ENCODE peak calls at places on chromosome 7, in six cellular contexts. P is uterus; H is posterior cingulate gyrus; Z is nephron progenitor cell; W is activated naive CD4-positive, alpha-beta T cell treated with Interleukin-2 at 50 U/mL for 16 hours; J is head of caudate nucleus. U is an unnamed sample.

GRCh38 chr7:131683536-131684125 is 127.2 kb upstream of the PODXL start:
- DNase-seq in P (no peak), H (no peak), Z (no peak), W (no peak), J (no peak), U (no peak)

GRCh38 chr7:35257251-35258124 is 3.6 kb upstream of the TBX20 start:
- DNase-seq in P (no peak), H (peak), Z (peak), W (no peak), J (no peak), U (no peak)

GRCh38 chr7:1176891-1177373 is 16.9 kb upstream of the ZFAND2A start:
- DNase-seq in P (no peak), H (peak), Z (peak), W (peak), J (peak), U (peak)

GRCh38 chr7:16130127-16131110 is 290.9 kb downstream of the CRPPA start:
- DNase-seq in P (no peak), H (no peak), Z (no peak), W (no peak), J (no peak), U (peak)

GRCh38 chr7:16559497-16560223 is 33.0 kb downstream of the LRRC72 start:
- DNase-seq in P (no peak), H (no peak), Z (no peak), W (no peak), J (no peak), U (no peak)

GRCh38 chr7:98294798-98295382 is 13.4 kb downstream of the BRI3 start:
- DNase-seq in P (no peak), H (peak), Z (peak), W (no peak), J (peak), U (peak)

GRCh38 chr7:100744605-100745004 is 11.2 kb downstream of the ZAN start:
- DNase-seq in P (no peak), H (no peak), Z (no peak), W (no peak), J (no peak), U (no peak)

GRCh38 chr7:27148776-27149641 is 1.4 kb upstream of the HOXA6 start:
- DNase-seq in P (peak), H (peak), Z (peak), W (no peak), J (no peak), U (peak)

GRCh38 chr7:75688200-75689136 is 50.3 kb downstream of the HIP1 start:
- DNase-seq in P (no peak), H (peak), Z (peak), W (no peak), J (peak), U (no peak)

GRCh38 chr7:41568135-41568534 is 134.8 kb downstream of the INHBA start:
- DNase-seq in P (no peak), H (no peak), Z (no peak), W (no peak), J (no peak), U (no peak)

GRCh38 chr7:17532861-17533404 is 234.5 kb downstream of the AHR start:
- DNase-seq in P (no peak), H (no peak), Z (no peak), W (no peak), J (no peak), U (peak)

GRCh38 chr7:130113887-130114286 is 43.6 kb downstream of the KLHDC10 start:
- DNase-seq in P (no peak), H (no peak), Z (no peak), W (no peak), J (no peak), U (no peak)

GRCh38 chr7:12212051-12212485 is 974 bp downstream of the TMEM106B start:
- DNase-seq in P (no peak), H (no peak), Z (peak), W (no peak), J (peak), U (peak)

GRCh38 chr7:107661865-107662379 is 1.3 kb downstream of the SLC26A4 start:
- DNase-seq in P (no peak), H (no peak), Z (no peak), W (no peak), J (no peak), U (no peak)

GRCh38 chr7:42091461-42092229 is 145.4 kb downstream of the GLI3 start:
- DNase-seq in P (no peak), H (no peak), Z (peak), W (no peak), J (no peak), U (no peak)

GRCh38 chr7:26008428-26008827 is 143.6 kb upstream of the NFE2L3 start:
- DNase-seq in P (no peak), H (no peak), Z (no peak), W (no peak), J (no peak), U (no peak)

GRCh38 chr7:27520828-27521790 is 141.6 kb downstream of the HIBADH start:
- DNase-seq in P (peak), H (no peak), Z (no peak), W (no peak), J (peak), U (no peak)

GRCh38 chr7:140033779-140034363 is 28.9 kb downstream of the PARP12 start:
- DNase-seq in P (no peak), H (no peak), Z (no peak), W (no peak), J (no peak), U (no peak)

GRCh38 chr7:39693812-39694211 is 70.4 kb downstream of the RALA start:
- DNase-seq in P (no peak), H (no peak), Z (no peak), W (no peak), J (no peak), U (no peak)

GRCh38 chr7:134905375-134905774 is 80.9 kb upstream of the AGBL3 start:
- DNase-seq in P (peak), H (peak), Z (no peak), W (no peak), J (no peak), U (peak)

GRCh38 chr7:116511552-116512523 is 12.3 kb downstream of the CAV2 start:
- DNase-seq in P (peak), H (no peak), Z (no peak), W (peak), J (peak), U (peak)

GRCh38 chr7:975702-976473 is 539 bp upstream of the COX19 start:
- DNase-seq in P (no peak), H (peak), Z (no peak), W (no peak), J (no peak), U (no peak)

GRCh38 chr7:19215421-19215820 is 70.2 kb upstream of the FERD3L start:
- DNase-seq in P (no peak), H (no peak), Z (no peak), W (no peak), J (no peak), U (peak)

GRCh38 chr7:27364344-27364758 is 121.7 kb downstream of the EVX1 start:
- DNase-seq in P (peak), H (peak), Z (no peak), W (no peak), J (peak), U (peak)

GRCh38 chr7:4830176-4830575 is 31.7 kb downstream of the PAPOLB start:
- DNase-seq in P (peak), H (peak), Z (peak), W (peak), J (peak), U (peak)

GRCh38 chr7:90274161-90274560 is 29.2 kb downstream of the CFAP69 start:
- DNase-seq in P (no peak), H (no peak), Z (no peak), W (no peak), J (no peak), U (no peak)

GRCh38 chr7:36015733-36016132 is 137.3 kb upstream of the EEPD1 start:
- DNase-seq in P (no peak), H (no peak), Z (no peak), W (no peak), J (no peak), U (peak)

GRCh38 chr7:148982596-148983219 is 45.6 kb downstream of the PDIA4 start:
- DNase-seq in P (no peak), H (peak), Z (peak), W (no peak), J (peak), U (peak)

GRCh38 chr7:86733783-86734182 is 90.1 kb downstream of the GRM3 start:
- DNase-seq in P (no peak), H (peak), Z (no peak), W (no peak), J (peak), U (peak)

GRCh38 chr7:17347426-17347825 is 49.0 kb downstream of the AHR start:
- DNase-seq in P (no peak), H (no peak), Z (no peak), W (no peak), J (no peak), U (no peak)

GRCh38 chr7:24970676-24971075 is 9.3 kb downstream of the OSBPL3 start:
- DNase-seq in P (no peak), H (no peak), Z (no peak), W (no peak), J (no peak), U (peak)

GRCh38 chr7:82375068-82375467 is 68.5 kb downstream of the CACNA2D1 start:
- DNase-seq in P (no peak), H (no peak), Z (no peak), W (no peak), J (no peak), U (no peak)

GRCh38 chr7:20236790-20237189 is 19.6 kb upstream of the MACC1 start:
- DNase-seq in P (no peak), H (no peak), Z (no peak), W (no peak), J (no peak), U (peak)

GRCh38 chr7:103063895-103064294 is 10.7 kb downstream of the FBXL13 start:
- DNase-seq in P (no peak), H (no peak), Z (no peak), W (no peak), J (no peak), U (no peak)

GRCh38 chr7:127769696-127770400 is 117.9 kb downstream of the SND1 start:
- DNase-seq in P (no peak), H (no peak), Z (no peak), W (no peak), J (no peak), U (peak)

GRCh38 chr7:149669121-149669818 is 104.1 kb downstream of the ZNF467 start:
- DNase-seq in P (no peak), H (no peak), Z (no peak), W (no peak), J (no peak), U (peak)

GRCh38 chr7:100598425-100598824 is 3.7 kb upstream of the PCOLCE start:
- DNase-seq in P (no peak), H (no peak), Z (no peak), W (no peak), J (no peak), U (peak)

U was measured in M059J.